ENCODE peak calls at places on chromosomes 12 and 14, in eight cellular contexts. One of them, this sample, is unnamed.

GRCh38 chr12:98595152-98595988 is 1.9 kb downstream of the SLC25A3 start:
- DNase-seq in adipocyte: peak; percentile 82
- DNase-seq in lower leg skin: no peak
- DNase-seq in cardiac fibroblast: peak; percentile 79
- DNase-seq in midbrain: no peak
- DNase-seq in AG08396: peak; percentile 39
- DNase-seq in GM23248: peak; percentile 75
- DNase-seq in KG1: no peak
- DNase-seq in this sample: no peak

GRCh38 chr14:23443881-23444280 is 8.4 kb upstream of the MYH7 start:
- DNase-seq in GM23248: no peak
- DNase-seq in midbrain: no peak
- DNase-seq in adipocyte: no peak
- DNase-seq in KG1: no peak
- DNase-seq in cardiac fibroblast: no peak
- DNase-seq in lower leg skin: peak; percentile 43
- DNase-seq in AG08396: no peak
- DNase-seq in this sample: no peak

GRCh38 chr12:110365743-110366473 is 37.6 kb downstream of the ANAPC7 start:
- DNase-seq in KG1: no peak
- DNase-seq in lower leg skin: peak; percentile 81
- DNase-seq in AG08396: no peak
- DNase-seq in midbrain: no peak
- DNase-seq in cardiac fibroblast: no peak
- DNase-seq in adipocyte: no peak
- DNase-seq in GM23248: no peak
- DNase-seq in this sample: no peak

GRCh38 chr12:118103601-118104382 is at the start of gene VSIG10:
- DNase-seq in GM23248: peak; percentile 75
- DNase-seq in cardiac fibroblast: peak; percentile 52
- DNase-seq in KG1: peak; percentile 32
- DNase-seq in AG08396: peak; percentile 92
- DNase-seq in adipocyte: peak; percentile 70
- DNase-seq in lower leg skin: peak; percentile 93
- DNase-seq in midbrain: peak; percentile 62
- DNase-seq in this sample: peak; percentile 17

GRCh38 chr14:24032727-24033418 is 18.9 kb upstream of the CARMIL3 start:
- DNase-seq in midbrain: no peak
- DNase-seq in GM23248: peak; percentile 93
- DNase-seq in lower leg skin: no peak
- DNase-seq in KG1: peak; percentile 5
- DNase-seq in adipocyte: peak; percentile 90
- DNase-seq in cardiac fibroblast: peak; percentile 94
- DNase-seq in AG08396: peak; percentile 51
- DNase-seq in this sample: no peak

GRCh38 chr14:77920312-77920711 is 120.4 kb downstream of the ADCK1 start:
- DNase-seq in AG08396: no peak
- DNase-seq in midbrain: no peak
- DNase-seq in cardiac fibroblast: no peak
- DNase-seq in KG1: no peak
- DNase-seq in adipocyte: no peak
- DNase-seq in lower leg skin: no peak
- DNase-seq in GM23248: no peak
- DNase-seq in this sample: no peak

GRCh38 chr12:96194901-96195844 is 998 bp downstream of the ELK3 start:
- DNase-seq in cardiac fibroblast: peak; percentile 90
- DNase-seq in lower leg skin: no peak
- DNase-seq in AG08396: peak; percentile 79
- DNase-seq in GM23248: peak; percentile 93
- DNase-seq in midbrain: peak; percentile 17
- DNase-seq in adipocyte: peak; percentile 87
- DNase-seq in KG1: peak; percentile 37
- DNase-seq in this sample: peak; percentile 77

GRCh38 chr12:82176761-82177490 is 181.3 kb downstream of the CCDC59 start:
- DNase-seq in adipocyte: peak; percentile 38
- DNase-seq in cardiac fibroblast: no peak
- DNase-seq in KG1: no peak
- DNase-seq in lower leg skin: no peak
- DNase-seq in GM23248: no peak
- DNase-seq in AG08396: no peak
- DNase-seq in midbrain: no peak
- DNase-seq in this sample: no peak

GRCh38 chr12:116910645-116911449 is at the start of gene FBXW8:
- DNase-seq in cardiac fibroblast: peak; percentile 75
- DNase-seq in lower leg skin: peak; percentile 92
- DNase-seq in KG1: peak; percentile 27
- DNase-seq in adipocyte: peak; percentile 87
- DNase-seq in AG08396: peak; percentile 93
- DNase-seq in midbrain: peak; percentile 58
- DNase-seq in GM23248: peak; percentile 87
- DNase-seq in this sample: peak; percentile 76

This sample was measured in stimulated activated naive B cell treated with anti-CD40 and anti-IgM and Interleukin-4, amounts not matched to agents 10 μg/mL and 1 μg/mL and 100 μg/mL, for 72 hours.